ENCODE peak calls at places on chromosomes 4 and X, in five cellular contexts. S is stimulated activated CD8-positive, alpha-beta memory T cell treated with anti-CD3 and anti-CD28 coated beads, Interleukin-4, amount 100 ng/mL, for 1 hour; Y is MCF 10A; U is tibial artery; I is HCT116. N is an unnamed sample.

GRCh38 chr4:2246384-2247127 is 4.6 kb upstream of the HAUS3 start:
- DNase-seq in S (no peak), U (no peak), I (no peak), Y (no peak), N (peak; percentile 9)

GRCh38 chrX:108664701-108665100 is 71.7 kb downstream of the IRS4 start:
- DNase-seq in S (no peak), I (no peak), U (no peak), Y (no peak), N (no peak)

GRCh38 chrX:125694171-125694570 is 374.5 kb downstream of the TEX13C start:
- DNase-seq in I (no peak), S (no peak), Y (no peak), U (no peak), N (no peak)

GRCh38 chr4:8763966-8764901 is 107.4 kb downstream of the HMX1 start:
- DNase-seq in S (no peak), I (no peak), U (peak; percentile 53), Y (no peak), N (no peak)

GRCh38 chrX:132591719-132592275 is 103.0 kb upstream of the MBNL3 start:
- DNase-seq in S (no peak), Y (no peak), U (no peak), I (no peak), N (no peak)

GRCh38 chr4:95546866-95547707 is 1.7 kb downstream of the UNC5C start:
- DNase-seq in Y (no peak), S (no peak), U (no peak), I (no peak), N (no peak)

GRCh38 chr4:57119054-57119651 is 9.0 kb upstream of the IGFBP7 start:
- DNase-seq in U (peak; percentile 91), Y (peak; percentile 95), S (no peak), I (no peak), N (no peak)

GRCh38 chr4:140108243-140108642 is 45.7 kb downstream of the MAML3 start:
- DNase-seq in I (no peak), S (no peak), U (no peak), Y (no peak), N (no peak)

GRCh38 chr4:154292589-154292988 is 199.0 kb downstream of the DCHS2 start:
- DNase-seq in Y (no peak), I (no peak), U (no peak), S (no peak), N (no peak)

GRCh38 chr4:121555315-121556107 is 141.3 kb downstream of the ANXA5 start:
- DNase-seq in Y (no peak), I (no peak), S (no peak), U (no peak), N (no peak)

GRCh38 chr4:179626687-179627086 is 2184.4 kb upstream of the AGA start:
- DNase-seq in Y (no peak), I (no peak), S (no peak), U (no peak), N (no peak)

GRCh38 chr4:41656572-41657301 is 91.8 kb downstream of the PHOX2B start:
- DNase-seq in U (peak; percentile 69), I (no peak), Y (no peak), S (no peak), N (no peak)

GRCh38 chrX:56600987-56601386 is 37.6 kb downstream of the UBQLN2 start:
- DNase-seq in I (no peak), S (no peak), Y (no peak), U (no peak), N (no peak)

GRCh38 chrX:8731579-8732395 is at the start of gene ANOS1:
- DNase-seq in S (no peak), U (peak; percentile 71), I (no peak), Y (no peak), N (no peak)

N was measured in GM20000.